ENCODE peak calls at places on chromosomes 3 and 15, in ten cellular contexts. S is effector CD4-positive, alpha-beta T cell; H is NCI-H1694 treated with DMSO at 0.1 percent for 48 hours; N is NCI-H1417; Z is GM23338; V is sigmoid colon; M is activated gamma-delta T cell treated with Interleukin-2 at 50 U/mL for 16 hours; K is hippocampal formation; T is AG04449; B is GM03348. L is an unnamed sample.

GRCh38 chr15:46442196-46442595 is 807.4 kb downstream of the SQOR start:
- DNase-seq in S (no peak), H (no peak), N (no peak), Z (no peak), V (no peak), M (no peak), K (no peak), T (no peak), B (peak), L (no peak)

GRCh38 chr3:65967376-65967775 is 71.3 kb downstream of the MAGI1 start:
- DNase-seq in S (no peak), H (no peak), N (no peak), Z (no peak), V (no peak), M (no peak), K (no peak), T (no peak), B (no peak), L (peak)

GRCh38 chr15:39786444-39787056 is 3.9 kb upstream of the FSIP1 start:
- DNase-seq in S (no peak), H (peak), N (peak), Z (peak), V (no peak), M (no peak), K (no peak), T (no peak), B (peak), L (peak)

GRCh38 chr3:188152660-188153497 is 1.1 kb upstream of the LPP start:
- DNase-seq in S (no peak), H (no peak), N (peak), Z (peak), V (peak), M (no peak), K (no peak), T (no peak), B (no peak), L (peak)

GRCh38 chr3:148971819-148972218 is 19.5 kb upstream of the GYG1 start:
- DNase-seq in S (no peak), H (no peak), N (no peak), Z (no peak), V (peak), M (no peak), K (no peak), T (peak), B (peak), L (no peak)

GRCh38 chr15:83697716-83698115 is 43.8 kb downstream of the ADAMTSL3 start:
- DNase-seq in S (no peak), H (no peak), N (no peak), Z (no peak), V (no peak), M (no peak), K (no peak), T (no peak), B (no peak), L (no peak)

GRCh38 chr3:126152458-126152857 is 27.9 kb downstream of the ALDH1L1 start:
- DNase-seq in S (no peak), H (no peak), N (no peak), Z (no peak), V (peak), M (no peak), K (no peak), T (no peak), B (no peak), L (no peak)

GRCh38 chr3:128875556-128876120 is 3.8 kb upstream of the ACAD9 start:
- DNase-seq in S (peak), H (no peak), N (peak), Z (peak), V (no peak), M (peak), K (peak), T (no peak), B (peak), L (peak)

GRCh38 chr3:188554404-188554803 is 400.4 kb downstream of the LPP start:
- DNase-seq in S (no peak), H (no peak), N (no peak), Z (no peak), V (peak), M (no peak), K (no peak), T (no peak), B (peak), L (no peak)

GRCh38 chr3:98541695-98542094 is 9.9 kb downstream of the GPR15 start:
- DNase-seq in S (no peak), H (no peak), N (no peak), Z (no peak), V (no peak), M (no peak), K (no peak), T (no peak), B (no peak), L (no peak)

GRCh38 chr3:152050782-152051405 is 177.5 kb downstream of the SUCNR1 start:
- DNase-seq in S (no peak), H (no peak), N (no peak), Z (no peak), V (no peak), M (no peak), K (no peak), T (no peak), B (no peak), L (no peak)

GRCh38 chr15:70863450-70864218 is 9.7 kb upstream of the LARP6 start:
- DNase-seq in S (no peak), H (no peak), N (no peak), Z (no peak), V (no peak), M (no peak), K (peak), T (no peak), B (peak), L (no peak)